ENCODE peak calls at places on chromosomes 12 and 14, in nine cellular contexts. H is upper lobe of right lung; B is GM12865; I is NCI-H82; D is stimulated activated CD4-positive, alpha-beta T cell treated with anti-CD3 and anti-CD28 coated beads, Interleukin-12 subunit alpha, Interleukin-12 subunit beta, amount 100 ng/mL, for 4 hours; E is Peyer's patch; S is Right ventricle myocardium superior; G is AG08395; N is tibial artery. Z is an unnamed sample.

GRCh38 chr12:63276537-63277365 is 125.8 kb upstream of the AVPR1A start:
- DNase-seq in H (no peak), B (peak), I (peak), D (no peak), E (peak), S (no peak), G (peak), N (no peak), Z (peak)

GRCh38 chr12:104632724-104633181 is 176.0 kb downstream of the CHST11 start:
- DNase-seq in H (no peak), B (no peak), I (peak), D (no peak), E (no peak), S (no peak), G (peak), N (no peak), Z (peak)

GRCh38 chr14:24299255-24300191 is at the start of the genes DHRS1 and NOP9:
- DNase-seq in H (peak), B (peak), I (peak), D (peak), E (peak), S (peak), G (peak), N (peak), Z (peak)

GRCh38 chr12:94875525-94875924 is 128.0 kb downstream of the NDUFA12 start:
- DNase-seq in H (no peak), B (peak), I (peak), D (no peak), E (no peak), S (no peak), G (no peak), N (no peak), Z (peak)

GRCh38 chr12:70919597-70920035 is 922 bp downstream of the PTPRR start:
- DNase-seq in H (no peak), B (no peak), I (no peak), D (no peak), E (no peak), S (no peak), G (peak), N (no peak), Z (no peak)

GRCh38 chr12:48796976-48797375 is 8.1 kb upstream of the ADCY6 start:
- DNase-seq in H (no peak), B (no peak), I (peak), D (no peak), E (no peak), S (no peak), G (no peak), N (no peak), Z (no peak)

GRCh38 chr12:114976361-114976760 is 292.4 kb upstream of the TBX3 start:
- DNase-seq in H (no peak), B (no peak), I (no peak), D (no peak), E (no peak), S (no peak), G (no peak), N (no peak), Z (no peak)

GRCh38 chr14:80587096-80587724 is 354.3 kb downstream of the CEP128 start:
- DNase-seq in H (no peak), B (peak), I (peak), D (no peak), E (no peak), S (no peak), G (peak), N (no peak), Z (no peak)

GRCh38 chr12:123111498-123112165 is 39.3 kb downstream of the PITPNM2 start:
- DNase-seq in H (no peak), B (no peak), I (no peak), D (no peak), E (no peak), S (no peak), G (no peak), N (no peak), Z (no peak)

GRCh38 chr12:76588881-76589565 is 29.5 kb upstream of the OSBPL8 start:
- DNase-seq in H (no peak), B (no peak), I (no peak), D (no peak), E (no peak), S (no peak), G (peak), N (peak), Z (no peak)

GRCh38 chr12:15688202-15688736 is 100.9 kb downstream of the EPS8 start:
- DNase-seq in H (peak), B (peak), I (peak), D (no peak), E (peak), S (peak), G (no peak), N (peak), Z (no peak)

GRCh38 chr14:71431169-71431525 is 501.1 kb upstream of the RGS6 start:
- DNase-seq in H (no peak), B (no peak), I (no peak), D (no peak), E (no peak), S (no peak), G (no peak), N (no peak), Z (no peak)

GRCh38 chr12:125330645-125331341 is 265.6 kb downstream of the AACS start:
- DNase-seq in H (peak), B (peak), I (peak), D (peak), E (peak), S (peak), G (peak), N (peak), Z (peak)

GRCh38 chr12:26287666-26288408 is 92.5 kb downstream of the SSPN start:
- DNase-seq in H (no peak), B (peak), I (no peak), D (no peak), E (no peak), S (no peak), G (no peak), N (peak), Z (no peak)

GRCh38 chr12:11717533-11717961 is 68.1 kb downstream of the ETV6 start:
- DNase-seq in H (no peak), B (peak), I (no peak), D (no peak), E (peak), S (no peak), G (no peak), N (no peak), Z (no peak)

GRCh38 chr14:21894003-21894897 is 220.6 kb upstream of the OR4E1 start:
- DNase-seq in H (no peak), B (peak), I (peak), D (peak), E (peak), S (no peak), G (no peak), N (no peak), Z (no peak)

GRCh38 chr14:55332654-55333570 is 61.7 kb downstream of the FBXO34 start:
- DNase-seq in H (no peak), B (peak), I (no peak), D (no peak), E (no peak), S (no peak), G (no peak), N (no peak), Z (no peak)

GRCh38 chr12:14614704-14615121 is 47.0 kb upstream of the PLBD1 start:
- DNase-seq in H (no peak), B (peak), I (no peak), D (no peak), E (no peak), S (no peak), G (no peak), N (no peak), Z (no peak)

GRCh38 chr12:57852620-57853509 is 6.3 kb upstream of the CTDSP2 start:
- DNase-seq in H (peak), B (no peak), I (peak), D (no peak), E (no peak), S (peak), G (no peak), N (peak), Z (no peak)

Z was measured in WERI-Rb-1.